ENCODE peak calls at places on chromosome 7, in six cellular contexts. One of them, this sample, is unnamed.

GRCh38 chr7:90766814-90767564 is 170.9 kb downstream of the CDK14 start:
- DNase-seq in PC-9: no peak
- DNase-seq in hepatocyte: peak
- DNase-seq in DND-41: no peak
- DNase-seq in endothelial cell of umbilical vein: no peak
- DNase-seq in HCT116: no peak
- DNase-seq in this sample: no peak

GRCh38 chr7:75960372-75960771 is 34.0 kb downstream of the TMEM120A start:
- DNase-seq in PC-9: no peak
- DNase-seq in hepatocyte: no peak
- DNase-seq in DND-41: no peak
- DNase-seq in endothelial cell of umbilical vein: no peak
- DNase-seq in HCT116: no peak
- DNase-seq in this sample: no peak

GRCh38 chr7:128203710-128204214 is 37.3 kb upstream of the LEP start:
- DNase-seq in PC-9: no peak
- DNase-seq in hepatocyte: no peak
- DNase-seq in DND-41: no peak
- DNase-seq in endothelial cell of umbilical vein: no peak
- DNase-seq in HCT116: no peak
- DNase-seq in this sample: no peak

GRCh38 chr7:44291066-44291732 is 34.2 kb downstream of the CAMK2B start:
- DNase-seq in PC-9: no peak
- DNase-seq in hepatocyte: no peak
- DNase-seq in DND-41: peak
- DNase-seq in endothelial cell of umbilical vein: peak
- DNase-seq in HCT116: no peak
- DNase-seq in this sample: no peak

GRCh38 chr7:31410265-31410664 is 69.7 kb upstream of the NEUROD6 start:
- DNase-seq in PC-9: peak
- DNase-seq in hepatocyte: no peak
- DNase-seq in DND-41: no peak
- DNase-seq in endothelial cell of umbilical vein: no peak
- DNase-seq in HCT116: no peak
- DNase-seq in this sample: no peak

GRCh38 chr7:112416127-112416526 is 34.1 kb upstream of the IFRD1 start:
- DNase-seq in PC-9: no peak
- DNase-seq in hepatocyte: no peak
- DNase-seq in DND-41: peak
- DNase-seq in endothelial cell of umbilical vein: peak
- DNase-seq in HCT116: no peak
- DNase-seq in this sample: no peak

GRCh38 chr7:36600869-36601530 is 123.3 kb downstream of the AOAH start:
- DNase-seq in PC-9: no peak
- DNase-seq in hepatocyte: peak
- DNase-seq in DND-41: no peak
- DNase-seq in endothelial cell of umbilical vein: peak
- DNase-seq in HCT116: no peak
- DNase-seq in this sample: no peak

GRCh38 chr7:50393547-50394252 is 56.5 kb downstream of the FIGNL1 start:
- DNase-seq in PC-9: no peak
- DNase-seq in hepatocyte: no peak
- DNase-seq in DND-41: peak
- DNase-seq in endothelial cell of umbilical vein: no peak
- DNase-seq in HCT116: no peak
- DNase-seq in this sample: no peak

DNA sequence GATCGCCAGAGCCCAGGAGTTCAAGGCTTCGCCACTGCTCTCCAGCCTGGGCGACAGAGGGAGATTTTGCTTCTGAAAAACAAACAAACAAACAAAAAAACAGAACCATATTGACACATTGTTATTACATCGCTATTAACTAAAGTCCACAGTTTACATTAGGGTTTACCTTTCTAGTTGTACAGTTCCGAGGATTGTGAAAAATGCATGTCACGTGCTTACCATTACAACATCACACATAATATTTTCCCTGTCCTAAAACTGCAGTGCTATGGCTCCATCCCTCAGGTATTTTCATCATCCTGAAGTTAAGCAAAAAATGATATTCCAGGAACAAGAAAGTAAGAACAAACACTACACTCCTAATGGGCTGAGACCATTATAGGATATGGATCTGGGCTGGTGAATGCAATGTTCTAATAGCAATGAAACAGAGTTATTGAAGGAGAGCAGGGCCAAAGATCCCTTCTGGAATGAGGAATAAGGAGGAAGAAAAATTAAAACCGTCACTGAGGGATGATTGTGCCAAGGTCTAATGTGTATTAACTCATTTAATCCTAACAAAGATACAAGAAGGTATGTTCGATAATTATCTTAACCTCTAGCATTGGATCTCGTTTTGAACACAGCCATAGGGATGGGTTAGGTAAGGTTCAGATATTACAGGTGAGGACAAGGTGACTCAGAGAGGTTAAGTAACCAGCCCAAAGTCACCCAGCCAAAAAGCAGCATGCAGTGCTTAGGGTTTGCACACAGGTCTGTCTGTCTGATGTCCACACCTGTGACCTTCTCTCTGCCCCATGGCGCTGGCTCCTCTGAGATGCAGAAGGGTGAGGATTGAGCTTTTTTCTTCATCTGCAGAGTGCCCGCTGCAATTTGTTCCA is 14.0 kb upstream of the CUX1 start:
- DNase-seq in PC-9: no peak
- DNase-seq in hepatocyte: no peak
- DNase-seq in DND-41: no peak
- DNase-seq in endothelial cell of umbilical vein: no peak
- DNase-seq in HCT116: no peak
- DNase-seq in this sample: no peak
- TF ChIP-seq EZH2 in PC-9: no peak
- TF ChIP-seq EZH2 in hepatocyte: no peak
- TF ChIP-seq EZH2 in DND-41: no peak
- TF ChIP-seq EZH2 in endothelial cell of umbilical vein: no peak
- TF ChIP-seq EZH2 in HCT116: no peak
- TF ChIP-seq EZH2 in this sample: no peak

GRCh38 chr7:26398436-26399308 is 107.0 kb downstream of the SNX10 start:
- DNase-seq in PC-9: peak
- DNase-seq in hepatocyte: peak
- DNase-seq in DND-41: peak
- DNase-seq in endothelial cell of umbilical vein: peak
- DNase-seq in HCT116: no peak
- DNase-seq in this sample: no peak
- TF ChIP-seq EZH2 in PC-9: no peak
- TF ChIP-seq EZH2 in hepatocyte: no peak
- TF ChIP-seq EZH2 in DND-41: peak
- TF ChIP-seq EZH2 in endothelial cell of umbilical vein: no peak
- TF ChIP-seq EZH2 in HCT116: no peak
- TF ChIP-seq EZH2 in this sample: peak

GRCh38 chr7:98616381-98617050 is 569 bp upstream of the NPTX2 start:
- DNase-seq in PC-9: no peak
- DNase-seq in hepatocyte: no peak
- DNase-seq in DND-41: no peak
- DNase-seq in endothelial cell of umbilical vein: no peak
- DNase-seq in HCT116: no peak
- DNase-seq in this sample: no peak

GRCh38 chr7:98619450-98620321 is 2.6 kb downstream of the NPTX2 start:
- DNase-seq in PC-9: no peak
- DNase-seq in hepatocyte: peak
- DNase-seq in DND-41: no peak
- DNase-seq in endothelial cell of umbilical vein: no peak
- DNase-seq in HCT116: no peak
- DNase-seq in this sample: no peak

GRCh38 chr7:98618786-98619185 is 1.7 kb downstream of the NPTX2 start:
- DNase-seq in PC-9: no peak
- DNase-seq in hepatocyte: no peak
- DNase-seq in DND-41: no peak
- DNase-seq in endothelial cell of umbilical vein: no peak
- DNase-seq in HCT116: no peak
- DNase-seq in this sample: no peak

GRCh38 chr7:98617051-98617959 is at the start of gene NPTX2:
- DNase-seq in PC-9: no peak
- DNase-seq in hepatocyte: peak
- DNase-seq in DND-41: no peak
- DNase-seq in endothelial cell of umbilical vein: no peak
- DNase-seq in HCT116: no peak
- DNase-seq in this sample: no peak

DNA sequence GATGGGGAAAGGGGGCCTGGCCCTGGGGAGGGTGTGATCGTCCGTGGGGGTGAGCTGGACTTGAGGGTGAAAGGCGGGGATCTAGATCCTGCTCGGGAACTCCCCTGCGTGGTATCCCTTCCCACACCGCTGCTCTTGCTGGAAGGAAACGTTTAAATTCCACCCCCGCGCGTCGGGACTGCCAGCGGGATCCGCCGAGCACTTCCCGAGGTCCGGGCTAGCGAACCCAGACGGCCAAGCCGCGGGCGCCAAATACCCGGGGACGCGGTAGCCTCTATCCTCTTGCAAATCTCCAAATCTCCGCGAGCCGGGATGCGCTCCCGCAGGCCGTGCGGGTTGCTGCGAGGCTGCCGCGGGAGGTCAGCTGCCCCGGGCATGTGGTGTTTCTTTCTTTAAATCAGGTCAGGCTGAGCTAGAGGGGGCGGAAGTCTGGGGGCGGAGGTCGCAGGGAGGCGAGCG is 904 bp downstream of the NPTX2 start:
- DNase-seq in PC-9: no peak
- DNase-seq in hepatocyte: no peak
- DNase-seq in DND-41: no peak
- DNase-seq in endothelial cell of umbilical vein: no peak
- DNase-seq in HCT116: no peak
- DNase-seq in this sample: no peak
- TF ChIP-seq EZH2 in PC-9: no peak
- TF ChIP-seq EZH2 in hepatocyte: peak
- TF ChIP-seq EZH2 in DND-41: no peak
- TF ChIP-seq EZH2 in endothelial cell of umbilical vein: peak
- TF ChIP-seq EZH2 in HCT116: no peak
- TF ChIP-seq EZH2 in this sample: no peak

DNA sequence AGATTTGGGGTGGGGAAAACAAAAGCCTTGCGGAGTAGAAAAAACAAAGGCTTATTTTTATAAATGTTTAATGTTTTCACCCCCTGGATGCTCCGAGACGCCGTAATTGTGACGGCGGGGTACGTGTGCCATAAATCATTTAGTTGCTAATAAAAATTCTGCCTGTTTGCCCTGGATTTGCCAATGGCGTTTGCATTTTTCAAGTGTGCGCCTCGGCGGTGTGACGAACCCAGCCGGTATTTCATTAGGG is 2.5 kb upstream of the TNRC18 start:
- DNase-seq in PC-9: no peak
- DNase-seq in hepatocyte: no peak
- DNase-seq in DND-41: no peak
- DNase-seq in endothelial cell of umbilical vein: peak
- DNase-seq in HCT116: no peak
- DNase-seq in this sample: no peak
- TF ChIP-seq EZH2 in PC-9: no peak
- TF ChIP-seq EZH2 in hepatocyte: no peak
- TF ChIP-seq EZH2 in DND-41: no peak
- TF ChIP-seq EZH2 in endothelial cell of umbilical vein: no peak
- TF ChIP-seq EZH2 in HCT116: no peak
- TF ChIP-seq EZH2 in this sample: no peak

DNA sequence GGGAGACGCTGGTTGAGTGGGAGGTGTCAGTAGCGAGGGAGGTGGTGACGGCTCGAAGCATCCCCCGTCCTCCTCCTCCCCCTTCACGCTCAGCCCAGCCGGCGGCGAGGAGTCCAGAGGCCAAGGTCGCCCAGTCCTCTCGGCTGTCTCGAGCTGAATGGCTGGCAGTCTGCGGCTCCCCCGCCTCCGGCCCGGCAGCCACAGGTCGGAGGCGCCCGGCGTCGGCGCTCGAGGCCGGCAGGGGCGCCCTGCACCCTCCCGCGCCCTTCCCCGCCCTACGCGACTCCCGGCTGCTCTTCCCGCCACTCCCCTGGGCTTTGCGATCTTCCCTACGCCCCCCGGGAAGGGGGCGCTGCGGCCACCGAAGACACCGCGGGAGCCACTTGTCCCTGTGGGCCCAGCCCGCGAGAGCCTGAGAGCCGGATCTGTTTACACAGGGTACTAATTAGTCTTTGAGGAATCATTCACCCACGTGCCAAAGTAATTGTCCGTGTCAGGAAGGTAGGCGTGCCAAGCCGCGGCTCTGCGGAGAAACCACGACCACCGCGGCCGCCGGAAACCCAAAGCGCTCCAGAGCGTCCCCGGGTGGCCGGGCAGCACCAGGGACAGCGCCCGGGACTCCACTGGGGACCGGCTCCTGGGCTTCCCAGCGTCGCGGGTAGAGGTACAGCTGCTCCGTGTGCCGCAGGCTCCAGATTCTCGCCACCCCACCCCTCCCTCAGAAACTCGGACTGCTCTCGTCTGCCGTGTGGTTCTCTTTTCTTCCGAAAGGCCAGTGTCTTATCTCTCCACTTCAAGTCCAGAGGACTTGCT is at the start of gene NXPH1:
- DNase-seq in PC-9: no peak
- DNase-seq in hepatocyte: peak
- DNase-seq in DND-41: no peak
- DNase-seq in endothelial cell of umbilical vein: peak
- DNase-seq in HCT116: no peak
- DNase-seq in this sample: no peak
- TF ChIP-seq EZH2 in PC-9: no peak
- TF ChIP-seq EZH2 in hepatocyte: no peak
- TF ChIP-seq EZH2 in DND-41: no peak
- TF ChIP-seq EZH2 in endothelial cell of umbilical vein: peak
- TF ChIP-seq EZH2 in HCT116: no peak
- TF ChIP-seq EZH2 in this sample: no peak

GRCh38 chr7:155804897-155805825 is 7.1 kb downstream of the SHH start:
- DNase-seq in PC-9: peak
- DNase-seq in hepatocyte: peak
- DNase-seq in DND-41: no peak
- DNase-seq in endothelial cell of umbilical vein: peak
- DNase-seq in HCT116: no peak
- DNase-seq in this sample: peak
- TF ChIP-seq EZH2 in PC-9: no peak
- TF ChIP-seq EZH2 in hepatocyte: no peak
- TF ChIP-seq EZH2 in DND-41: no peak
- TF ChIP-seq EZH2 in endothelial cell of umbilical vein: no peak
- TF ChIP-seq EZH2 in HCT116: no peak
- TF ChIP-seq EZH2 in this sample: peak

DNA sequence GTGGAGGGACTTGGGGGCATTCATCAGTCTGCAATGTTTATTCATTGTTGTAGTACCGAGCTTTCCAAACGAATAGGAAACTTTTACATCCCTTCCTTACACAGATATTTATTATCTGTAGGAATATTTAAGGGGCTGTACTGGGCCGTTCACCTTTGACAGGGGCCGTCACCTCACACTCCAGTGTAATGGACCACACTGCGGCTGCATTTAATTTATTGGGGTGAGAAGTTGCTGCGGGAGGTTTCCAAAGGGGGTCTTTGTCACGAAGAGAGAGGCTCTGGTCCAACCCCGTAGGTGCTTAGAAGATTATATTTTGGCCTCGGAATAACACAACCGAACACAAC is 291.1 kb upstream of the NFE2L3 start:
- DNase-seq in PC-9: no peak
- DNase-seq in hepatocyte: no peak
- DNase-seq in DND-41: no peak
- DNase-seq in endothelial cell of umbilical vein: no peak
- DNase-seq in HCT116: no peak
- DNase-seq in this sample: no peak
- TF ChIP-seq EZH2 in PC-9: no peak
- TF ChIP-seq EZH2 in hepatocyte: no peak
- TF ChIP-seq EZH2 in DND-41: no peak
- TF ChIP-seq EZH2 in endothelial cell of umbilical vein: no peak
- TF ChIP-seq EZH2 in HCT116: no peak
- TF ChIP-seq EZH2 in this sample: no peak

This sample was measured in SK-N-MC.